ENCODE peak calls at places on chromosomes 11 and 22, in six cellular contexts. One of them, this sample, is unnamed.

GRCh38 chr11:32402836-32403235 is 32.5 kb downstream of the WT1 start:
- DNase-seq in epithelial cell of proximal tubule: no peak
- DNase-seq in cardiac muscle cell: no peak
- DNase-seq in adrenal gland: no peak
- DNase-seq in prostate gland: no peak
- DNase-seq in AG09309: no peak
- DNase-seq in this sample: no peak

GRCh38 chr11:67409781-67410368 is 5.6 kb upstream of the CARNS1 start:
- DNase-seq in AG09309: no peak
- DNase-seq in adrenal gland: no peak
- DNase-seq in cardiac muscle cell: peak; percentile 49
- DNase-seq in prostate gland: no peak
- DNase-seq in epithelial cell of proximal tubule: no peak
- DNase-seq in this sample: peak; percentile 78

GRCh38 chr22:24583221-24583971 is 9.5 kb downstream of the LRRC75B start:
- DNase-seq in prostate gland: no peak
- DNase-seq in epithelial cell of proximal tubule: no peak
- DNase-seq in adrenal gland: no peak
- DNase-seq in cardiac muscle cell: peak; percentile 88
- DNase-seq in AG09309: no peak
- DNase-seq in this sample: no peak

GRCh38 chr11:12410006-12410728 is 32.8 kb downstream of the PARVA start:
- DNase-seq in AG09309: no peak
- DNase-seq in adrenal gland: no peak
- DNase-seq in epithelial cell of proximal tubule: no peak
- DNase-seq in cardiac muscle cell: peak; percentile 15
- DNase-seq in prostate gland: no peak
- DNase-seq in this sample: no peak

GRCh38 chr11:77069969-77070582 is 3.3 kb downstream of the CAPN5 start:
- DNase-seq in prostate gland: no peak
- DNase-seq in epithelial cell of proximal tubule: no peak
- DNase-seq in adrenal gland: peak; percentile 13
- DNase-seq in cardiac muscle cell: no peak
- DNase-seq in AG09309: no peak
- DNase-seq in this sample: no peak

GRCh38 chr11:133078591-133079179 is 453.6 kb downstream of the OPCML start:
- DNase-seq in AG09309: no peak
- DNase-seq in cardiac muscle cell: peak; percentile 73
- DNase-seq in prostate gland: peak; percentile 16
- DNase-seq in adrenal gland: no peak
- DNase-seq in epithelial cell of proximal tubule: peak; percentile 9
- DNase-seq in this sample: peak; percentile 58

GRCh38 chr22:44373234-44373633 is 60.5 kb upstream of the SHISAL1 start:
- DNase-seq in epithelial cell of proximal tubule: no peak
- DNase-seq in prostate gland: no peak
- DNase-seq in cardiac muscle cell: no peak
- DNase-seq in AG09309: no peak
- DNase-seq in adrenal gland: peak; percentile 3
- DNase-seq in this sample: no peak

GRCh38 chr11:85918910-85919794 is 64.0 kb downstream of the CCDC83 start:
- DNase-seq in epithelial cell of proximal tubule: no peak
- DNase-seq in prostate gland: no peak
- DNase-seq in AG09309: no peak
- DNase-seq in cardiac muscle cell: no peak
- DNase-seq in adrenal gland: no peak
- DNase-seq in this sample: no peak

GRCh38 chr22:35850831-35851230 is 133.2 kb downstream of the APOL5 start:
- DNase-seq in prostate gland: no peak
- DNase-seq in epithelial cell of proximal tubule: no peak
- DNase-seq in adrenal gland: no peak
- DNase-seq in cardiac muscle cell: no peak
- DNase-seq in AG09309: no peak
- DNase-seq in this sample: no peak

GRCh38 chr11:127789887-127790286 is 789.3 kb upstream of the KIRREL3 start:
- DNase-seq in epithelial cell of proximal tubule: no peak
- DNase-seq in cardiac muscle cell: peak; percentile 52
- DNase-seq in adrenal gland: no peak
- DNase-seq in AG09309: no peak
- DNase-seq in prostate gland: no peak
- DNase-seq in this sample: peak; percentile 26

GRCh38 chr11:68842427-68843051 is 823 bp upstream of the CPT1A start:
- DNase-seq in AG09309: no peak
- DNase-seq in prostate gland: no peak
- DNase-seq in epithelial cell of proximal tubule: no peak
- DNase-seq in adrenal gland: no peak
- DNase-seq in cardiac muscle cell: no peak
- DNase-seq in this sample: peak; percentile 4

GRCh38 chr11:93751001-93751400 is 9.5 kb downstream of the C11orf54 start:
- DNase-seq in cardiac muscle cell: no peak
- DNase-seq in prostate gland: no peak
- DNase-seq in adrenal gland: no peak
- DNase-seq in epithelial cell of proximal tubule: no peak
- DNase-seq in AG09309: no peak
- DNase-seq in this sample: no peak

GRCh38 chr11:2272946-2273280 is 2.5 kb upstream of the ASCL2 start:
- DNase-seq in cardiac muscle cell: no peak
- DNase-seq in epithelial cell of proximal tubule: no peak
- DNase-seq in AG09309: no peak
- DNase-seq in prostate gland: no peak
- DNase-seq in adrenal gland: no peak
- DNase-seq in this sample: no peak

GRCh38 chr11:59545179-59546020 is 34.1 kb downstream of the OR4D9 start:
- DNase-seq in adrenal gland: peak; percentile 46
- DNase-seq in cardiac muscle cell: no peak
- DNase-seq in AG09309: no peak
- DNase-seq in epithelial cell of proximal tubule: no peak
- DNase-seq in prostate gland: no peak
- DNase-seq in this sample: no peak

GRCh38 chr11:130528301-130528651 is 79.8 kb downstream of the ADAMTS15 start:
- DNase-seq in cardiac muscle cell: no peak
- DNase-seq in AG09309: no peak
- DNase-seq in prostate gland: no peak
- DNase-seq in epithelial cell of proximal tubule: no peak
- DNase-seq in adrenal gland: no peak
- DNase-seq in this sample: no peak

GRCh38 chr22:20663137-20663828 is 110.6 kb upstream of the SERPIND1 start:
- DNase-seq in epithelial cell of proximal tubule: no peak
- DNase-seq in prostate gland: no peak
- DNase-seq in adrenal gland: no peak
- DNase-seq in cardiac muscle cell: no peak
- DNase-seq in AG09309: no peak
- DNase-seq in this sample: no peak

GRCh38 chr11:46010100-46010499 is 87.6 kb downstream of the LARGE2 start:
- DNase-seq in epithelial cell of proximal tubule: no peak
- DNase-seq in cardiac muscle cell: no peak
- DNase-seq in AG09309: no peak
- DNase-seq in adrenal gland: no peak
- DNase-seq in prostate gland: no peak
- DNase-seq in this sample: no peak

GRCh38 chr11:78314753-78315152 is 102.9 kb downstream of the GAB2 start:
- DNase-seq in adrenal gland: no peak
- DNase-seq in prostate gland: no peak
- DNase-seq in cardiac muscle cell: peak; percentile 24
- DNase-seq in epithelial cell of proximal tubule: no peak
- DNase-seq in AG09309: no peak
- DNase-seq in this sample: no peak

GRCh38 chr11:63560506-63561179 is 2.5 kb downstream of the PLAAT2 start:
- DNase-seq in cardiac muscle cell: no peak
- DNase-seq in adrenal gland: no peak
- DNase-seq in epithelial cell of proximal tubule: no peak
- DNase-seq in prostate gland: peak; percentile 70
- DNase-seq in AG09309: no peak
- DNase-seq in this sample: no peak

GRCh38 chr22:48644108-48644507 is 1183.6 kb downstream of the BRD1 start:
- DNase-seq in cardiac muscle cell: peak; percentile 15
- DNase-seq in epithelial cell of proximal tubule: no peak
- DNase-seq in adrenal gland: no peak
- DNase-seq in prostate gland: no peak
- DNase-seq in AG09309: no peak
- DNase-seq in this sample: no peak

GRCh38 chr22:25709758-25710157 is 32.2 kb upstream of the MYO18B start:
- DNase-seq in epithelial cell of proximal tubule: no peak
- DNase-seq in prostate gland: no peak
- DNase-seq in adrenal gland: no peak
- DNase-seq in cardiac muscle cell: no peak
- DNase-seq in AG09309: no peak
- DNase-seq in this sample: peak; percentile 79

GRCh38 chr11:2512431-2513407 is 67.9 kb downstream of the KCNQ1 start:
- DNase-seq in AG09309: no peak
- DNase-seq in prostate gland: no peak
- DNase-seq in cardiac muscle cell: no peak
- DNase-seq in epithelial cell of proximal tubule: no peak
- DNase-seq in adrenal gland: peak; percentile 13
- DNase-seq in this sample: no peak

GRCh38 chr11:44007746-44008501 is 39.9 kb upstream of the ACCSL start:
- DNase-seq in epithelial cell of proximal tubule: no peak
- DNase-seq in AG09309: no peak
- DNase-seq in prostate gland: no peak
- DNase-seq in cardiac muscle cell: no peak
- DNase-seq in adrenal gland: no peak
- DNase-seq in this sample: no peak

GRCh38 chr22:40922484-40923303 is 28.5 kb upstream of the RBX1 start:
- DNase-seq in prostate gland: peak; percentile 36
- DNase-seq in epithelial cell of proximal tubule: peak; percentile 10
- DNase-seq in AG09309: peak; percentile 29
- DNase-seq in cardiac muscle cell: peak; percentile 71
- DNase-seq in adrenal gland: no peak
- DNase-seq in this sample: peak; percentile 72

GRCh38 chr11:93122535-93122934 is 75.3 kb downstream of the SLC36A4 start:
- DNase-seq in prostate gland: no peak
- DNase-seq in cardiac muscle cell: no peak
- DNase-seq in adrenal gland: no peak
- DNase-seq in epithelial cell of proximal tubule: no peak
- DNase-seq in AG09309: no peak
- DNase-seq in this sample: no peak

GRCh38 chr22:33757041-33757440 is 163.2 kb downstream of the LARGE1 start:
- DNase-seq in prostate gland: no peak
- DNase-seq in AG09309: no peak
- DNase-seq in epithelial cell of proximal tubule: no peak
- DNase-seq in cardiac muscle cell: no peak
- DNase-seq in adrenal gland: no peak
- DNase-seq in this sample: no peak

GRCh38 chr11:47264119-47264915 is 5.6 kb upstream of the MADD start:
- DNase-seq in epithelial cell of proximal tubule: no peak
- DNase-seq in cardiac muscle cell: no peak
- DNase-seq in adrenal gland: no peak
- DNase-seq in AG09309: no peak
- DNase-seq in prostate gland: no peak
- DNase-seq in this sample: no peak

GRCh38 chr11:117205211-117205818 is 6.1 kb downstream of the TAGLN start:
- DNase-seq in adrenal gland: peak; percentile 78
- DNase-seq in AG09309: no peak
- DNase-seq in prostate gland: no peak
- DNase-seq in epithelial cell of proximal tubule: no peak
- DNase-seq in cardiac muscle cell: no peak
- DNase-seq in this sample: no peak
- H3K4me3 ChIP-seq in adrenal gland: no peak overlapping the region
- H3K4me3 ChIP-seq in AG09309: no peak overlapping the region
- H3K4me3 ChIP-seq in prostate gland: no peak overlapping the region
- H3K4me3 ChIP-seq in epithelial cell of proximal tubule: no peak overlapping the region
- H3K4me3 ChIP-seq in cardiac muscle cell: no peak overlapping the region
- H3K4me3 ChIP-seq in this sample: no peak overlapping the region

GRCh38 chr11:1041936-1042608 is 5.6 kb upstream of the MUC6 start:
- DNase-seq in epithelial cell of proximal tubule: no peak
- DNase-seq in adrenal gland: no peak
- DNase-seq in prostate gland: no peak
- DNase-seq in cardiac muscle cell: no peak
- DNase-seq in AG09309: no peak
- DNase-seq in this sample: no peak
- TF ChIP-seq CTCF in epithelial cell of proximal tubule: no peak
- TF ChIP-seq CTCF in adrenal gland: no peak
- TF ChIP-seq CTCF in prostate gland: no peak
- TF ChIP-seq CTCF in cardiac muscle cell: peak; percentile 20
- TF ChIP-seq CTCF in AG09309: no peak
- TF ChIP-seq CTCF in this sample: no peak

DNA sequence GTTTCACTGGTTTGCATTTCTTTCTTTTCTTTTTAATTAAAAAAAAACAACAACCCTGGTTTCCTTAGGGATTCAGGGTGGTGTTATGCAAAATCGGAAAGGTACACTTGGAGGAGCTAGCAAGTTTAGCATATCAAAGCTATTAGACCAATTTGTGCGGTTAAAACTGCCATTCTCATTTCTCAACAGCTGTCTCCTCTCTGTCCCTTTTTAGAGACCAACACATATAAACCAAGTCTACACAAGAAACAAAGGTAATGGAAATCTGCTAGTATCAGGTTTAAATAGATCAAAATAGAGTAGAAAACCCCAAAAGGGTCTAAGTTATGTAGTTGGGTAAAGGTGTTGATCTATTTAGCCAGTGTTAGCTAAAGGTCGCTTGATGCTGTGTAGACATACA is 1.7 kb upstream of the SESN3 start:
- DNase-seq in prostate gland: no peak
- DNase-seq in adrenal gland: no peak
- DNase-seq in cardiac muscle cell: no peak
- DNase-seq in AG09309: no peak
- DNase-seq in epithelial cell of proximal tubule: no peak
- DNase-seq in this sample: peak; percentile 36
- H3K4me3 ChIP-seq in prostate gland: peak overlapping the region; percentile 32
- H3K4me3 ChIP-seq in adrenal gland: peak overlapping the region; percentile 54
- H3K4me3 ChIP-seq in cardiac muscle cell: peak overlapping the region; percentile 16
- H3K4me3 ChIP-seq in AG09309: no peak overlapping the region
- H3K4me3 ChIP-seq in epithelial cell of proximal tubule: peak overlapping the region; percentile 55
- H3K4me3 ChIP-seq in this sample: peak overlapping the region; percentile 55

GRCh38 chr11:65558002-65558784 is at the start of gene LTBP3:
- DNase-seq in AG09309: no peak
- DNase-seq in cardiac muscle cell: peak; percentile 83
- DNase-seq in adrenal gland: peak; percentile 87
- DNase-seq in epithelial cell of proximal tubule: no peak
- DNase-seq in prostate gland: peak; percentile 70
- DNase-seq in this sample: no peak
- TF ChIP-seq CTCF in AG09309: no peak
- TF ChIP-seq CTCF in cardiac muscle cell: no peak
- TF ChIP-seq CTCF in adrenal gland: no peak
- TF ChIP-seq CTCF in epithelial cell of proximal tubule: no peak
- TF ChIP-seq CTCF in prostate gland: no peak
- TF ChIP-seq CTCF in this sample: no peak

GRCh38 chr11:313304-313786 is 495 bp upstream of the IFITM1 start:
- DNase-seq in cardiac muscle cell: no peak
- DNase-seq in epithelial cell of proximal tubule: no peak
- DNase-seq in adrenal gland: no peak
- DNase-seq in AG09309: no peak
- DNase-seq in prostate gland: no peak
- DNase-seq in this sample: peak; percentile 54
- H3K4me3 ChIP-seq in cardiac muscle cell: no peak overlapping the region
- H3K4me3 ChIP-seq in epithelial cell of proximal tubule: no peak overlapping the region
- H3K4me3 ChIP-seq in adrenal gland: peak overlapping the region; percentile 45
- H3K4me3 ChIP-seq in AG09309: no peak overlapping the region
- H3K4me3 ChIP-seq in prostate gland: peak overlapping the region; percentile 41
- H3K4me3 ChIP-seq in this sample: peak overlapping the region; percentile 74

DNA sequence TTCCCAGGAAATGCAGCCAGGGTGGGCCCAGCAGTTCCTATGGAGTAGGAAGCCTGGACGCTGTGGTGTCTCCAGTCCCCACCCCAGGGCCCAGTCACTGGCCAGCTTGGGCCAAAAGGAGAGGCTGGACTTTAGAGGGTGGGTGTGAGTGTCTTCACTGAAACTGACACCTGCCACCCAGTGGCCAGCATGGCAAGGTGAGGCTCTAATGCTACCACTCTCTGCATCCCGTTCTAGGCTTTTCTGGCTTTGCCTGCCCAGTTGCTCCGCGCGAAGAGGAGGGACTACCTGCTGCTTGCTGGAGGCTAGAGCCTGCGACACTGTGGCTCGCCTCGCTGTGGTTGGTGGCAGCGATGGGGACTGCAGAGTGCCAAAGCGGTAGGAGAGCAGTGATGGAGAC is 35.4 kb downstream of the C22orf42 start:
- DNase-seq in AG09309: no peak
- DNase-seq in cardiac muscle cell: no peak
- DNase-seq in adrenal gland: no peak
- DNase-seq in epithelial cell of proximal tubule: no peak
- DNase-seq in prostate gland: no peak
- DNase-seq in this sample: no peak
- TF ChIP-seq CTCF in AG09309: no peak
- TF ChIP-seq CTCF in cardiac muscle cell: no peak
- TF ChIP-seq CTCF in adrenal gland: no peak
- TF ChIP-seq CTCF in epithelial cell of proximal tubule: peak; percentile 21
- TF ChIP-seq CTCF in prostate gland: no peak
- TF ChIP-seq CTCF in this sample: no peak

This sample was measured in GM12865.